ENCODE peak calls at places on chromosomes 13 and 19, in eight cellular contexts. E, P, X, J, M, U, G and D are unnamed samples.

GRCh38 chr13:51728972-51729371 is 75.0 kb downstream of the DHRS12 start:
- DNase-seq in X (no peak), M (peak; percentile 75), J (no peak), P (peak; percentile 92), E (peak; percentile 80), G (no peak), U (no peak), D (no peak)

GRCh38 chr13:52141299-52141698 is 12.4 kb upstream of the NEK5 start:
- DNase-seq in G (no peak), X (no peak), M (no peak), J (no peak), P (no peak), U (no peak), E (no peak), D (no peak)

GRCh38 chr13:110883539-110883938 is 31.3 kb downstream of the ANKRD10 start:
- DNase-seq in P (no peak), J (no peak), G (no peak), U (no peak), E (no peak), M (no peak), X (no peak), D (no peak)

GRCh38 chr13:46469064-46469463 is 82.0 kb upstream of the RUBCNL start:
- DNase-seq in P (no peak), E (peak; percentile 94), U (no peak), X (no peak), M (no peak), J (no peak), G (no peak), D (no peak)

GRCh38 chr19:56637976-56638555 is 4.9 kb upstream of the SMIM17 start:
- DNase-seq in J (peak; percentile 51), E (peak; percentile 89), X (peak; percentile 30), U (peak; percentile 95), M (peak; percentile 83), G (no peak), P (peak; percentile 65), D (no peak)

GRCh38 chr19:524062-524674 is 7.4 kb upstream of the CDC34 start:
- DNase-seq in P (peak; percentile 49), U (no peak), E (peak; percentile 80), J (no peak), X (no peak), M (peak; percentile 24), G (no peak), D (peak; percentile 78)

GRCh38 chr19:52248256-52248655 is 21.1 kb upstream of the ZNF766 start:
- DNase-seq in X (peak; percentile 69), U (peak; percentile 78), J (peak; percentile 54), M (peak; percentile 50), P (peak; percentile 33), E (peak; percentile 69), G (peak; percentile 77), D (no peak)

GRCh38 chr13:23447927-23448326 is 14.4 kb upstream of the SACS start:
- DNase-seq in U (no peak), G (peak; percentile 21), E (no peak), M (no peak), P (peak; percentile 96), J (no peak), X (no peak), D (no peak)

GRCh38 chr13:33999830-34000605 is 182.1 kb downstream of the RFC3 start:
- DNase-seq in X (no peak), G (no peak), P (no peak), E (no peak), U (no peak), M (no peak), J (no peak), D (no peak)

DNA sequence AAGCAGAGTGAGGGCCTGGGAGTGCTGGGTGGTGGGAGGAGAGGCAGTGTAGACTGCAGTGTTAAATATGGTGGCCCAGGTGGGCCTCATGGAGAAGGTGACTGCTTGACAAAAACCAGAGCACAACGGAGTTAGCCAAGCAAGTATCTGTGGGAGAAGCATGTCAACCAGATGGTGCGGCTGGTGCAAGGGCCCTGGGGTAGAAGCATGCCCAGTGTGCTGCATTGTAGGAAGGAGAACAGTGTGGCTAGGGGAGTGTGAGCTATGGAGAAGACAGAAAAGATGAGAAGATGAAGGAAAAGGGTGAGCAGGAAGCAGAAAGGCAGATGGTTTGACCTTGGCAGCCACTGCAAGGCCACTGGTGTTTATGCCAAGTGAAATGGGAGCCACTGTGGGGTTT is 2.2 kb upstream of the VSTM2B start:
- DNase-seq in P (no peak), U (no peak), X (no peak), E (no peak), G (no peak), M (no peak), J (no peak), D (no peak)
- H3K27me3 ChIP-seq in P (peaks cover 42% of the 10 kb centered on the region), U (peaks cover 83% of the 10 kb centered on the region), X (peaks cover 61% of the 10 kb centered on the region), E (peaks cover 84% of the 10 kb centered on the region), G (peaks cover 93% of the 10 kb centered on the region), M (peaks cover 47% of the 10 kb centered on the region), J (no peaks in the 10 kb centered on the region), D (peaks cover 48% of the 10 kb centered on the region)

DNA sequence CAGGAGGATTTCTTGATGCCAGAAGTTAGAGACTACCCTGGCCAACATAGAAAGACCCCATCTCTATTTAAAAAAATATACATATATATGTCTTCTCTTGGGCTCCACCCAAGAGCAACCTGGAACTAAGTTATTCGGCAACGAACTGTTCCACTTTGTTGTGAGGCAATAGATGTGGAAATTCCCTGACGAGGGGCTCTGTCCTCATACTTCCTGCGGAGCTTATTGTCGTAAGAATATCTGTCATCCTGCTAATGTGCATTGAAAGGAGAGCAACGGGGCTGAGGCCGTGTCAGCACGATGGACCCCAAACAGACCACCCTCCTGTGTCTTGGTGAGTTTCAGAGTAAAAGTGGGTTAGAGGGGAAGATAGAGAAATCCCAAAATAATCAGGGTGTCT is at the start of gene FCAR:
- DNase-seq in G (no peak), M (no peak), U (no peak), J (no peak), X (peak; percentile 7), E (no peak), P (no peak), D (peak; percentile 39)
- H3K27me3 ChIP-seq in G (peaks cover 83% of the 10 kb centered on the region), M (no peaks in the 10 kb centered on the region), U (peaks cover 16% of the 10 kb centered on the region), J (no peaks in the 10 kb centered on the region), X (no peaks in the 10 kb centered on the region), E (peaks cover 63% of the 10 kb centered on the region), P (no peaks in the 10 kb centered on the region), D (peaks cover 16% of the 10 kb centered on the region)

GRCh38 chr19:17604372-17605025 is 49.0 kb downstream of the COLGALT1 start:
- DNase-seq in X (no peak), G (no peak), U (no peak), E (no peak), P (no peak), M (no peak), J (no peak), D (no peak)

GRCh38 chr19:17598953-17599352 is 43.5 kb downstream of the COLGALT1 start:
- DNase-seq in J (no peak), M (no peak), E (no peak), U (no peak), X (no peak), G (no peak), P (no peak), D (no peak)

GRCh38 chr19:17602872-17603552 is 47.6 kb downstream of the COLGALT1 start:
- DNase-seq in G (no peak), X (no peak), P (no peak), E (no peak), J (no peak), U (no peak), M (no peak), D (no peak)

GRCh38 chr19:17602217-17602616 is 46.8 kb downstream of the COLGALT1 start:
- DNase-seq in G (no peak), U (no peak), M (no peak), X (no peak), P (no peak), E (no peak), J (no peak), D (no peak)

DNA sequence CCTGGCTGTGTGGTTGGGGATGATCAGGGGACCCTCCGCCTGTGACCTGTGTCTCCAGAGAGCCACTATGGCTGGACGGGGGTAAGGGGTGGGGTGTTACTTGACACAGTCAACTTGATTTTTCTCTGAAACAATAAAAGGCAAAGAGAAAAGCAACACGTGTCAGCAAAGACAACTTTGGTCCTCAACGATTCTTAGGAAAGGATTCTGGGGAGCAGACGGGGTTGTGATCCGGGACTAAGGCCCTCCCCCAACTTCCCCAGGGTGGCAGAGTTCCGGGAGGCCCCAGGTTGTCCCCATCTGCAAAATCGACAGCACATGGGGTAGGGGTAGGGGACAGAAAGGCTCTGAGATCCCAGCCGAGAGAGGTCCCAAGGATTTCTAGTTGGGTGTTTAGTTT is 46.2 kb downstream of the COLGALT1 start:
- DNase-seq in J (no peak), M (no peak), U (no peak), E (no peak), P (no peak), G (no peak), X (no peak), D (no peak)
- H3K27me3 ChIP-seq in J (no peaks in the 10 kb centered on the region), M (peaks cover 4% of the 10 kb centered on the region), U (no peaks in the 10 kb centered on the region), E (no peaks in the 10 kb centered on the region), P (peaks cover 33% of the 10 kb centered on the region), G (peaks cover 7% of the 10 kb centered on the region), X (peaks cover 34% of the 10 kb centered on the region), D (peaks cover 54% of the 10 kb centered on the region)

GRCh38 chr19:41688687-41689086 is 617 bp upstream of the CEACAM7 start:
- DNase-seq in X (no peak), G (no peak), P (no peak), E (no peak), U (no peak), M (no peak), J (no peak), D (no peak)
- H3K27me3 ChIP-seq in X (no peaks in the 10 kb centered on the region), G (peaks cover 84% of the 10 kb centered on the region), P (no peaks in the 10 kb centered on the region), E (no peaks in the 10 kb centered on the region), U (no peaks in the 10 kb centered on the region), M (no peaks in the 10 kb centered on the region), J (no peaks in the 10 kb centered on the region), D (no peaks in the 10 kb centered on the region)

DNA sequence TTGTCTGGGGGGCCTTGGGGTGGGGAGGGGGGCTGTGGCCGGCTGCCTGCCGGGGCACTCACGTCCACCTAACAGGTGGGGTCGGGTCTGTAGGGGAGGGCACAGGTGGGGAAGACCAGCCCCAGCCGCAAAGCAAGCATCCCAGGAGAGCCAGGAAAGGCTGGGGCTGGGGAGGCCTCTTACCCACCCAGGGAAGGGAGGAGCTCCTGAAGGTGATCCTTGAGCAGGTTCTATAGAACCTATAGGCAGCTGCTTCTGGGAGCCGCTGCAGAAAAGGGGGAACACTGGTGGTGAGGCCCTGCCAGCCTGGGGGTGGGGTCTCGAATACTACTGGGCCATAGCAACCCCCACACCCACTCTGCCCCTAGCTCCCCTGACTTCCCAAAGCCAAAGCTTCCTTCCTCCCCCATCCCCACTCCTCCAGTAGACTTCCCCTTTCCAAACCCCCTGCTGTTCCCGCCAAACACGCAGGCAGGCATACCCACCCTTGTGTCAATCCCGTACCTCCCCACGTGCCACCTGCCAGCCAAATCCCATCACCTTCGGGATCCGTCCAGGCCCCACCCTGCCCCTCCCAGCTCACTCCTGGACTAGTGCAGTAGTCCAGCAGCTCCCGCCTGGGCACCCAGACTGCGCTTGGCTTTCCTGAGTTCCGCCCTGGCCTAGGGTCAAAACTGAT is 5.6 kb downstream of the KLF16 start:
- DNase-seq in E (no peak), J (peak; percentile 27), U (no peak), P (no peak), G (no peak), X (no peak), M (no peak), D (no peak)
- H3K27me3 ChIP-seq in E (no peaks in the 10 kb centered on the region), J (no peaks in the 10 kb centered on the region), U (no peaks in the 10 kb centered on the region), P (no peaks in the 10 kb centered on the region), G (no peaks in the 10 kb centered on the region), X (peaks cover 5% of the 10 kb centered on the region), M (no peaks in the 10 kb centered on the region), D (no peaks in the 10 kb centered on the region)